ENCODE peak calls at places on chromosomes 13 and 19, in four cellular contexts. M is activated B cell treated with CpG ODN at 0.5 μM for 24 hours; D is iris pigment epithelial cell; Y is activated CD8-positive, alpha-beta memory T cell treated with anti-CD3 and anti-CD28 coated beads for 1 hour. Q is an unnamed sample.

GRCh38 chr19:16349551-16350171 is 25.0 kb downstream of the KLF2 start:
- DNase-seq in M (no peak), D (no peak), Y (no peak), Q (no peak)

GRCh38 chr13:99970761-99971575 is 599 bp downstream of the ZIC5 start:
- DNase-seq in M (no peak), D (no peak), Y (no peak), Q (peak)

GRCh38 chr19:21765151-21765550 is 2.2 kb downstream of the ZNF100 start:
- DNase-seq in M (no peak), D (peak), Y (no peak), Q (no peak)

GRCh38 chr13:51645154-51645650 is 60.9 kb downstream of the WDFY2 start:
- DNase-seq in M (no peak), D (peak), Y (no peak), Q (peak)

GRCh38 chr13:110179116-110179857 is 127.7 kb downstream of the COL4A1 start:
- DNase-seq in M (no peak), D (no peak), Y (no peak), Q (no peak)

GRCh38 chr19:44592451-44592890 is 20.9 kb upstream of the IGSF23 start:
- DNase-seq in M (no peak), D (peak), Y (no peak), Q (no peak)

GRCh38 chr19:2097330-2098327 is 914 bp downstream of the IZUMO4 start:
- DNase-seq in M (no peak), D (no peak), Y (no peak), Q (no peak)

GRCh38 chr13:75404721-75405120 is 77.2 kb downstream of the TBC1D4 start:
- DNase-seq in M (no peak), D (no peak), Y (no peak), Q (no peak)

GRCh38 chr19:54319049-54319448 is 6.1 kb upstream of the LILRA5 start:
- DNase-seq in M (no peak), D (no peak), Y (no peak), Q (no peak)

GRCh38 chr13:30504081-30504480 is 38.3 kb upstream of the HMGB1 start:
- DNase-seq in M (no peak), D (peak), Y (no peak), Q (no peak)

GRCh38 chr13:67075239-67075638 is 154.9 kb downstream of the PCDH9 start:
- DNase-seq in M (no peak), D (no peak), Y (no peak), Q (no peak)

GRCh38 chr13:74765955-74766354 is 631.8 kb upstream of the KLF12 start:
- DNase-seq in M (no peak), D (no peak), Y (no peak), Q (no peak)

GRCh38 chr13:83895994-83896580 is 13.8 kb upstream of the SLITRK1 start:
- DNase-seq in M (no peak), D (peak), Y (no peak), Q (peak)

GRCh38 chr19:53581871-53582279 is 43.9 kb downstream of the ZNF331 start:
- DNase-seq in M (no peak), D (no peak), Y (no peak), Q (no peak)